ENCODE peak calls at places on chromosomes 2 and 18, in five cellular contexts. H is spleen; K is astrocyte of the spinal cord; D is HCT116; C is CD8-positive, alpha-beta T cell. I is an unnamed sample.

GRCh38 chr18:58536534-58537271 is 92.2 kb downstream of the ALPK2 start:
- DNase-seq in H (no peak), K (no peak), D (no peak), C (no peak), I (no peak)

GRCh38 chr2:238994432-238994831 is 146.5 kb downstream of the TWIST2 start:
- DNase-seq in H (no peak), K (no peak), D (no peak), C (no peak), I (no peak)

GRCh38 chr2:37343537-37344434 is 644 bp upstream of the QPCT start:
- DNase-seq in H (no peak), K (peak), D (no peak), C (no peak), I (peak)

GRCh38 chr18:8946046-8946838 is 156.3 kb upstream of the NDUFV2 start:
- DNase-seq in H (no peak), K (peak), D (no peak), C (no peak), I (no peak)

GRCh38 chr18:25164837-25165791 is 186.9 kb downstream of the ZNF521 start:
- DNase-seq in H (no peak), K (peak), D (no peak), C (no peak), I (no peak)

GRCh38 chr2:112048887-112049286 is 6.2 kb upstream of the TMEM87B start:
- DNase-seq in H (no peak), K (peak), D (peak), C (no peak), I (peak)

GRCh38 chr2:56117764-56118163 is 66.0 kb upstream of the CCDC85A start:
- DNase-seq in H (no peak), K (no peak), D (no peak), C (no peak), I (no peak)

GRCh38 chr18:58525517-58525916 is 103.4 kb downstream of the ALPK2 start:
- DNase-seq in H (no peak), K (peak), D (no peak), C (no peak), I (no peak)

GRCh38 chr2:66446178-66446860 is 11.4 kb downstream of the MEIS1 start:
- DNase-seq in H (no peak), K (peak), D (no peak), C (no peak), I (no peak)

GRCh38 chr2:28539095-28539494 is 43.2 kb downstream of the PLB1 start:
- DNase-seq in H (no peak), K (no peak), D (no peak), C (no peak), I (no peak)

GRCh38 chr2:48531141-48531648 is 1.2 kb downstream of the STON1 start:
- DNase-seq in H (no peak), K (peak), D (no peak), C (no peak), I (no peak)

GRCh38 chr2:13607139-13607538 is 890.4 kb downstream of the TRIB2 start:
- DNase-seq in H (no peak), K (no peak), D (no peak), C (no peak), I (no peak)

GRCh38 chr18:31497711-31498449 is at the start of gene DSG2:
- DNase-seq in H (peak), K (peak), D (no peak), C (no peak), I (peak)

GRCh38 chr2:148926291-148926961 is 51.4 kb downstream of the KIF5C start:
- DNase-seq in H (peak), K (peak), D (peak), C (peak), I (peak)

GRCh38 chr2:216221806-216222205 is 112.7 kb downstream of the XRCC5 start:
- DNase-seq in H (no peak), K (peak), D (no peak), C (no peak), I (no peak)

GRCh38 chr2:45643543-45644542 is 7.6 kb upstream of the PRKCE start:
- DNase-seq in H (peak), K (peak), D (no peak), C (peak), I (peak)

GRCh38 chr2:191048073-191048472 is 34.1 kb upstream of the STAT1 start:
- DNase-seq in H (no peak), K (peak), D (no peak), C (no peak), I (no peak)

GRCh38 chr2:17630089-17630488 is 89.6 kb downstream of the VSNL1 start:
- DNase-seq in H (no peak), K (no peak), D (no peak), C (no peak), I (no peak)

GRCh38 chr18:46406539-46406932 is 250.5 kb downstream of the LOXHD1 start:
- DNase-seq in H (no peak), K (no peak), D (no peak), C (no peak), I (no peak)

GRCh38 chr2:156517419-156517818 is 81.2 kb downstream of the GPD2 start:
- DNase-seq in H (no peak), K (no peak), D (no peak), C (no peak), I (no peak)

GRCh38 chr2:164599954-164600589 is 21.2 kb downstream of the GRB14 start:
- DNase-seq in H (no peak), K (peak), D (peak), C (no peak), I (peak)

GRCh38 chr2:56133931-56134629 is 49.7 kb upstream of the CCDC85A start:
- DNase-seq in H (no peak), K (no peak), D (no peak), C (no peak), I (no peak)

GRCh38 chr2:29987141-29987540 is 65.8 kb upstream of the ALK start:
- DNase-seq in H (no peak), K (no peak), D (no peak), C (no peak), I (no peak)

GRCh38 chr18:11496561-11497172 is 112.7 kb upstream of the SLC35G4 start:
- DNase-seq in H (no peak), K (no peak), D (no peak), C (no peak), I (no peak)

GRCh38 chr2:109428281-109428680 is 185.5 kb downstream of the SEPTIN10 start:
- DNase-seq in H (peak), K (no peak), D (no peak), C (no peak), I (no peak)

GRCh38 chr2:101732199-101732598 is 34.7 kb downstream of the MAP4K4 start:
- DNase-seq in H (no peak), K (no peak), D (no peak), C (no peak), I (no peak)

GRCh38 chr2:8857709-8858108 is 20.3 kb upstream of the KIDINS220 start:
- DNase-seq in H (no peak), K (no peak), D (no peak), C (no peak), I (no peak)

GRCh38 chr2:80126596-80127189 is 177.9 kb downstream of the LRRTM1 start:
- DNase-seq in H (no peak), K (peak), D (no peak), C (no peak), I (no peak)

GRCh38 chr18:14942275-14942674 is 194.3 kb downstream of the ANKRD30B start:
- DNase-seq in H (no peak), K (no peak), D (no peak), C (no peak), I (no peak)

GRCh38 chr18:9643549-9643948 is 29.2 kb upstream of the PPP4R1 start:
- DNase-seq in H (no peak), K (peak), D (peak), C (no peak), I (peak)

GRCh38 chr2:122927217-122927616 is 1097.9 kb upstream of the CNTNAP5 start:
- DNase-seq in H (no peak), K (no peak), D (no peak), C (no peak), I (no peak)

GRCh38 chr2:46435353-46435752 is 44.0 kb upstream of the TMEM247 start:
- DNase-seq in H (no peak), K (no peak), D (no peak), C (no peak), I (no peak)

GRCh38 chr2:107648781-107649413 is 177.8 kb upstream of the RGPD4 start:
- DNase-seq in H (no peak), K (no peak), D (no peak), C (no peak), I (no peak)
- TF ChIP-seq CTCF in H (no peak), K (no peak), D (no peak), C (no peak), I (no peak)

DNA sequence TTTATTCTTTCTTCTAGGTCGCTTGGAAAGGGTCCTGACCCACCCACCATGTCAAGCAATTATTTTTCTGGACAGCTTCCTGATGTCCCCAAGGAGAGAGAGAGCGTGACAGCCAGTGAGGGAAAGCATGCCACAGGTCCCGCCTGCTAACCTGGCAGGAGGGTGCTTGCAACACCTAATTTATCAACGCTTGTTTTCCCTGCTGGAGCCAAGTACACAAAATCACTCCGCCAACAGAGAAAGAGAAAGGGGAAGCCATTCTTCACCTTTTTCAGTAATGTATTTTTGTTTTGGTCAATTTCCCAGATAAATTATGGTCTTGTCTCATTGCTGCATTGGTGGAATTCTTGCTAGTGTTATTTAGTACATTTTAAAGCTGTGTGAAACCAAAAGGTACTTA is 88.6 kb upstream of the COPS8 start:
- DNase-seq in H (no peak), K (no peak), D (no peak), C (no peak), I (peak)
- TF ChIP-seq CTCF in H (no peak), K (no peak), D (no peak), C (no peak), I (no peak)

DNA sequence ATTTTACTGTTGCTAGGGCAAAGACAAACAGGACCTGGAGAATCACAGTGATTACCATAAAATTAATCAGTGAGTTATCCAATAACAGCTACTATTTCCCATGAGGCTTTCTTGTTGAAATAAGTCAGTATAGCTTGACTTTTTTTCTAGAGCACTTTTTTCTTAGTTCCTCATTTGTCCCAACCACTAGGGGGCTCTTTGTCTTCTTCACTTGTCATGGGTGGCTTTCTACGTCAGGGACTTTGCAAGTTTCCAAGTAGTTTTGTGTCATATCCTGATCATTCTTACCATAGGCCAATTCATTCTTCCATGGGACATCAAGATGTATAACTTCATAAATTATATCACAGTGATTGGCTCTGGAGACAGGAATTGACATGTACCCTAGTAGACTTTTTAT is 1019.6 kb upstream of the PIK3C3 start:
- DNase-seq in H (no peak), K (no peak), D (no peak), C (no peak), I (no peak)
- TF ChIP-seq CTCF in H (no peak), K (peak), D (peak), C (no peak), I (peak)

GRCh38 chr2:241354668-241355658 is 1.1 kb upstream of the FARP2 start:
- DNase-seq in H (peak), K (peak), D (peak), C (peak), I (peak)
- TF ChIP-seq CTCF in H (no peak), K (peak), D (no peak), C (no peak), I (no peak)

GRCh38 chr18:29560270-29560669 is 1383.3 kb upstream of the CDH2 start:
- DNase-seq in H (no peak), K (no peak), D (no peak), C (no peak), I (no peak)
- TF ChIP-seq CTCF in H (no peak), K (no peak), D (no peak), C (no peak), I (no peak)

GRCh38 chr2:120431386-120432292 is 85.7 kb downstream of the INHBB start:
- DNase-seq in H (peak), K (no peak), D (no peak), C (no peak), I (no peak)
- TF ChIP-seq CTCF in H (no peak), K (no peak), D (no peak), C (no peak), I (no peak)

GRCh38 chr2:235642446-235643107 is 148.7 kb downstream of the AGAP1 start:
- DNase-seq in H (no peak), K (peak), D (no peak), C (no peak), I (no peak)
- TF ChIP-seq CTCF in H (no peak), K (peak), D (no peak), C (no peak), I (no peak)

GRCh38 chr2:178478102-178478441 is 328 bp downstream of the FKBP7 start:
- DNase-seq in H (peak), K (no peak), D (no peak), C (no peak), I (peak)

GRCh38 chr2:178477443-178478099 is 829 bp downstream of the FKBP7 start:
- DNase-seq in H (no peak), K (peak), D (no peak), C (no peak), I (no peak)

GRCh38 chr2:178479758-178480226 is 465 bp upstream of the PLEKHA3 start:
- DNase-seq in H (no peak), K (no peak), D (no peak), C (no peak), I (no peak)

GRCh38 chr2:178479275-178479616 is 846 bp upstream of the FKBP7 start:
- DNase-seq in H (no peak), K (no peak), D (no peak), C (no peak), I (no peak)

DNA sequence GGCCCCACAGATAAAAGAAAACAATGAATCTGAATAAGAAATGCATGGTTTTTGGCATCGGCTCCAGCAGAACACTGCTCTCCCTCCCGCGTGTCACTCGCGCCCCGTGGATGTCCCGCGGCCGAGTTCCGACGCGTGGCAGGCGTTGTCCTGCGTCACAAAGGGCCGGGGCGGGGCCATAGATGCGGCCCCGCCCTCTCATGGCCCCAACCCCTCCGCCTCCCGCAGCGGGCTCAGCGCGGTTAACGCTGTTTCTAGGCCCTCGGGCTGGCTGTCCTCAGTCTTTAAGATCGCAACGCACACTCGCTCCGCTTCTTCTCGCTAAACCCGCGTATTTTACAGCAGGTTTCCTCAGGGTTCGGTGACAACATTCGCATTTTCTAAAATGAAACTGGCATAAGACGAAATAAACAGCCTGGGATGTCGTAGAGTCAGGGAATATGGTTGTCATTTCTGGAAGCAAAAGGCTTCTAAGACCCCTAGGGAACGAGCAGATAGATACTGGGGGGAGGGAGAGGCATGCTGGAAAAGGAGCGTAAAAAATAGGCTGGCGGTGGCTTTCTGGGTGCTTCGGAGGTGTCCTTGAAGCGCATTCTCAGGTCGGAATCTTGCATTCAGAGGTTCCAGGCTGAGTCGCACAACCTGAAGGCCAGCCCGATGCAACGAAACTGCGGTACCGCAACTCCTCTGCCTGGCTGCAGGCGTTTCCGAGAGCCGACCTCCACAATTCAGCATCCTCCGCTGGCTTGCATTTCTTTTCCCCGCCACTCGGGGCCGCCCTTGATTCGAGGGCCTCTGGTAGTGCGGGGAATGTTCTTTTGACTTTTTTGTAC is at the start of gene FKBP7:
- DNase-seq in H (peak), K (peak), D (peak), C (peak), I (peak)
- TF ChIP-seq CTCF in H (peak), K (peak), D (peak), C (peak), I (peak)

I was measured in Calu3.